ENCODE peak calls at places on chromosomes 5 and 9, in six cellular contexts. R, A, Y, U, C and T are unnamed samples.

GRCh38 chr9:38159599-38159998 is 90.6 kb upstream of the SHB start:
- DNase-seq in R (no peak), Y (no peak), C (no peak), U (no peak), A (no peak), T (no peak)

GRCh38 chr5:14268236-14268701 is 125.1 kb downstream of the TRIO start:
- DNase-seq in R (no peak), U (peak; percentile 83), A (no peak), Y (no peak), C (peak; percentile 87), T (no peak)

GRCh38 chr5:3324421-3325101 is 271.1 kb upstream of the IRX1 start:
- DNase-seq in R (peak; percentile 53), C (no peak), A (no peak), Y (no peak), U (no peak), T (no peak)

GRCh38 chr5:68027519-68027918 is 188.0 kb upstream of the PIK3R1 start:
- DNase-seq in U (no peak), Y (no peak), A (no peak), C (peak; percentile 91), R (no peak), T (no peak)

GRCh38 chr9:123251324-123251723 is 17.1 kb downstream of the STRBP start:
- DNase-seq in C (no peak), R (no peak), A (no peak), U (no peak), Y (no peak), T (no peak)

GRCh38 chr9:116661037-116661954 is 25.8 kb upstream of the TRIM32 start:
- DNase-seq in R (peak; percentile 60), A (peak; percentile 25), C (peak; percentile 60), Y (peak; percentile 13), U (peak; percentile 81), T (peak; percentile 1)

GRCh38 chr9:38315085-38315595 is 77.4 kb upstream of the ALDH1B1 start:
- DNase-seq in A (no peak), C (no peak), U (no peak), Y (no peak), R (no peak), T (no peak)

GRCh38 chr5:52859619-52860018 is 71.9 kb downstream of the ITGA1 start:
- DNase-seq in Y (no peak), A (no peak), R (no peak), U (no peak), C (peak; percentile 97), T (no peak)

GRCh38 chr9:70677336-70677735 is 262.9 kb upstream of the KLF9 start:
- DNase-seq in R (no peak), A (no peak), Y (no peak), C (no peak), U (no peak), T (no peak)

GRCh38 chr5:172107606-172108005 is 80.4 kb downstream of the STK10 start:
- DNase-seq in C (peak; percentile 91), U (peak; percentile 56), R (no peak), Y (no peak), A (no peak), T (no peak)